ENCODE peak calls at places on chromosomes 6 and 20, in seven cellular contexts. D is body of pancreas, G is tibial nerve, L is left ventricle myocardium inferior, S is esophagus squamous epithelium, A is neural progenitor cell, C is H1. U is an unnamed sample.

GRCh38 chr20:57312138-57312537 is 17.5 kb upstream of the SPO11 start:
- DNase-seq in C (no peak), D (no peak), A (no peak), S (no peak), G (no peak), L (no peak), U (no peak)

GRCh38 chr20:17565164-17565845 is 4.6 kb upstream of the DSTN start:
- DNase-seq in G (no peak), C (no peak), S (no peak), A (no peak), L (no peak), D (no peak), U (no peak)

GRCh38 chr20:19778404-19778803 is 20.3 kb downstream of the RIN2 start:
- DNase-seq in C (no peak), A (no peak), G (no peak), L (no peak), S (no peak), D (no peak), U (no peak)

GRCh38 chr6:2877057-2877882 is 25.8 kb downstream of the SERPINB9 start:
- DNase-seq in L (no peak), A (no peak), S (no peak), D (no peak), C (no peak), G (no peak), U (no peak)

GRCh38 chr20:56200456-56200855 is 48.1 kb upstream of the MC3R start:
- DNase-seq in D (no peak), L (no peak), G (no peak), S (no peak), A (no peak), C (no peak), U (no peak)

GRCh38 chr6:91193446-91193845 is 606.6 kb upstream of the MAP3K7 start:
- DNase-seq in S (no peak), G (no peak), D (no peak), L (no peak), C (no peak), A (no peak), U (no peak)

GRCh38 chr20:61856626-61857413 is 208.9 kb downstream of the TAF4 start:
- DNase-seq in S (no peak), D (no peak), G (no peak), C (no peak), A (no peak), L (no peak), U (no peak)

GRCh38 chr20:17609978-17610377 is 40.1 kb downstream of the DSTN start:
- DNase-seq in S (no peak), C (peak), A (no peak), D (no peak), L (no peak), G (no peak), U (no peak)

GRCh38 chr20:32487381-32487780 is 97.8 kb downstream of the NOL4L start:
- DNase-seq in G (no peak), S (no peak), A (no peak), D (no peak), C (no peak), L (no peak), U (peak)

GRCh38 chr20:38790210-38791053 is 15.1 kb upstream of the PPP1R16B start:
- DNase-seq in A (peak), D (no peak), C (no peak), G (no peak), S (no peak), L (no peak), U (no peak)

GRCh38 chr6:111041917-111042316 is 45.4 kb upstream of the SLC16A10 start:
- DNase-seq in S (no peak), C (no peak), A (no peak), L (no peak), G (no peak), D (no peak), U (no peak)

GRCh38 chr6:827431-827830 is 134.5 kb upstream of the EXOC2 start:
- DNase-seq in D (no peak), C (no peak), A (no peak), G (no peak), L (no peak), S (no peak), U (no peak)

GRCh38 chr6:119539066-119539746 is 189.6 kb upstream of the MAN1A1 start:
- DNase-seq in A (no peak), L (no peak), G (no peak), D (no peak), S (no peak), C (no peak), U (no peak)

GRCh38 chr6:22300287-22300998 is 3.6 kb upstream of the PRL start:
- DNase-seq in A (no peak), C (no peak), L (no peak), D (no peak), S (no peak), G (no peak), U (no peak)

GRCh38 chr6:80467408-80467807 is 360.9 kb downstream of the BCKDHB start:
- DNase-seq in A (no peak), C (no peak), D (no peak), L (no peak), S (no peak), G (no peak), U (no peak)

GRCh38 chr6:84411060-84411629 is 183.7 kb upstream of the CEP162 start:
- DNase-seq in G (no peak), L (no peak), D (no peak), A (no peak), C (no peak), S (no peak), U (no peak)

GRCh38 chr6:30060634-30060981 is 457 bp upstream of the POLR1H start:
- DNase-seq in L (no peak), D (peak), G (no peak), S (no peak), C (no peak), A (peak), U (peak)

GRCh38 chr6:2792330-2792729 is 27.1 kb downstream of the WRNIP1 start:
- DNase-seq in C (no peak), D (no peak), S (no peak), A (no peak), G (no peak), L (no peak), U (no peak)

GRCh38 chr6:139271056-139271455 is 20.7 kb downstream of the TXLNB start:
- DNase-seq in L (no peak), D (peak), S (no peak), C (no peak), G (no peak), A (no peak), U (no peak)

GRCh38 chr20:41704896-41705295 is 86.7 kb upstream of the CHD6 start:
- DNase-seq in G (no peak), L (no peak), C (no peak), S (no peak), D (no peak), A (no peak), U (no peak)

GRCh38 chr6:123569575-123569974 is 67.2 kb downstream of the TRDN start:
- DNase-seq in D (no peak), G (no peak), A (no peak), S (no peak), L (no peak), C (no peak), U (no peak)
- H3K27ac ChIP-seq in D (no peak), G (no peak), A (no peak), S (no peak), L (peak), C (no peak), U (no peak)

GRCh38 chr6:104896914-104897313 is 37.2 kb upstream of the HACE1 start:
- DNase-seq in G (no peak), L (no peak), C (no peak), S (no peak), D (no peak), A (no peak), U (no peak)
- TF ChIP-seq CTCF in G (no peak), L (peak), C (no peak), S (no peak), D (no peak), A (peak), U (no peak)

GRCh38 chr6:125533710-125534397 is 215.6 kb upstream of the HEY2 start:
- DNase-seq in A (peak), C (peak), G (no peak), L (no peak), D (no peak), S (no peak), U (no peak)
- H3K4me3 ChIP-seq in A (peak), C (no peak), G (no peak), L (no peak), D (no peak), S (peak), U (no peak)

GRCh38 chr6:7439243-7439642 is 49.6 kb downstream of the RIOK1 start:
- DNase-seq in L (no peak), S (no peak), C (no peak), D (no peak), G (no peak), A (no peak), U (no peak)

GRCh38 chr6:7440476-7440875 is 50.9 kb downstream of the RIOK1 start:
- DNase-seq in C (no peak), S (no peak), L (no peak), D (no peak), G (no peak), A (no peak), U (no peak)

GRCh38 chr6:7438011-7438410 is 48.4 kb downstream of the RIOK1 start:
- DNase-seq in S (no peak), L (no peak), C (no peak), G (no peak), A (no peak), D (no peak), U (no peak)

GRCh38 chr6:7442467-7442866 is 52.9 kb downstream of the RIOK1 start:
- DNase-seq in D (no peak), A (no peak), G (no peak), S (no peak), L (no peak), C (no peak), U (no peak)

DNA sequence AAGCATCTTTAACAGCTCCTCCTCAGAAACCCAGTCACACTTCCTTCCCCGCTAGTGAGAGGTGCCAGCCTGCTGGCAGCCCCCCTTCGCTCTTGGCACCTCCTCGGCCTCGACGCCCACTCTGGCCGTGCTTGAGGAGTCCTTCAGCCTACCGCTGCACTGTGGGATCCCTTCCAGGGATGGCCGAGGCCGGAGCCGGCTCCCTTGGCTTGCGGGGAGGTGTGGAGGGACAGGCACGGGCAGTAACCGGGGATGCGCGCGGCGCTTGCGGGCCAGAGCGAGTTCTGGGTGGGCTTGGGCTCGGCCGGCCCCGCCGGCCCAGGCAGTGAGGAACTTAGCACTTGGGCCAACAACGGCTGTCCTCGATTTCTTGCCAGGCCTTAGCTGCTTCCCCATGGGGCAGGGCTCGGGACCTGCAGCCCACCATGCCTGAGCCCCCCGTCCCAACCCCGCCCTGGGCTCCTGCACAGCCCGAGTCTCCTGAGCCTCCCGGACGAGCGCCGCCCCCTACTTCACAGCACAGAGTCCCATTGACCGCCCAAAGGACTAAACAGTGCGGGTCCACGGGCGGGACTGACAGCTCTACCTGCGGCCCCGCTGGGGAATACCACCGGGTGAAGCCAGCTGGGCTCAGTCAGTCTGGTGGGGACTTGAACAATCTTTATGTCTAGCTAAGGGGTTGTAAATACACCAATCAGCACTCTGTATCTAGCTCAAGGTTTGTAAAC is 51.6 kb downstream of the RIOK1 start:
- DNase-seq in L (no peak), D (no peak), C (no peak), A (no peak), S (no peak), G (no peak), U (no peak)
- H3K27ac ChIP-seq in L (no peak), D (no peak), C (no peak), A (no peak), S (no peak), G (no peak), U (no peak)

GRCh38 chr6:41449399-41450245 is 96.6 kb upstream of the FOXP4 start:
- DNase-seq in A (no peak), D (peak), G (no peak), L (no peak), S (no peak), C (no peak), U (no peak)

GRCh38 chr6:41452763-41453162 is 93.4 kb upstream of the FOXP4 start:
- DNase-seq in G (no peak), C (no peak), L (no peak), D (no peak), A (no peak), S (no peak), U (no peak)

GRCh38 chr6:41451515-41452163 is 94.5 kb upstream of the FOXP4 start:
- DNase-seq in C (no peak), G (no peak), D (no peak), S (no peak), L (no peak), A (no peak), U (peak)

GRCh38 chr6:41450581-41450980 is 95.6 kb upstream of the FOXP4 start:
- DNase-seq in C (no peak), L (no peak), G (no peak), A (no peak), D (no peak), S (no peak), U (no peak)

DNA sequence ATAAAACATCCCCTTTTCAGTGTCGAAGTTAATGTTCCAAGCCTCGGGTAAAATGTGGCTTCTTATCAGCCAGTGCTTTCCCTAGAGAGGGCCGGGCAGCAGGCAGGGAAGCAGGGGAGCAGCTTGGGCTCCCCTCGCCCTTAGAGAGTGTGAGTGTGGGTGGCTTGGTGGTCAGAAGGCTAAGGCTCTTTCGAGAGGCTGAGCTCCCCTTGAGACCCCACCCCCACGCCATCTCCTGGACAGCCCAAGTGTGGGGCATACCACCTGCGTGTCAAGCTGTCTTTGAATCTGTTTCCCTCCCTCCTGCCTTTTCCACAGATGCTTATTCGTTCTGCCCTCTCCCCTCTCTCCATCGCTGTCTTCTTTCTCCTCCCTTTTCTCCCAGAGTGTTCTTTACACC is 95.1 kb upstream of the FOXP4 start:
- DNase-seq in S (no peak), D (no peak), A (peak), C (no peak), L (no peak), G (no peak), U (no peak)
- TF ChIP-seq CTCF in S (no peak), D (no peak), A (peak), C (peak), L (no peak), G (no peak), U (no peak)

DNA sequence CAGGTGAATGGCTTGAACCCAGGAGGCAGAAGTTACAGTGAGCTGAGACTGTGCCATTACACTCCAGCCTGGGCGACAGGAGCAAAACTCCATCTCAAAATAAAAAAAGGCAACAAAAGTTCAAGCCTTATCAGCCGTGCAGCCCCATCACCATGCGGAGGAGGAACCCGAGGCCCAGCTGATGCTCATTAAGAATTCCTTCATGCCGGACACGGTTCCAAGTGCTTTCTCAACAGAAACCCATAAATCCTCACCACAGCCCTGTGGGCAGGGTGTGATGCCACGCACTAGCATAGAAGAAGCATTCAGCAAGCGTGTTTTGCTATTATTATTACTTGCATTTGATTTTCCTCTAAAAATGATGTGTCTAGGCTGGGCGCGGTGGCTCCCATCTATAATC is 56.3 kb downstream of the PREX1 start:
- DNase-seq in L (no peak), G (no peak), D (no peak), A (no peak), S (no peak), C (no peak), U (no peak)
- H3K4me3 ChIP-seq in L (no peak), G (no peak), D (no peak), A (no peak), S (no peak), C (no peak), U (no peak)

GRCh38 chr20:13915244-13915643 is 75.2 kb downstream of the SEL1L2 start:
- DNase-seq in D (peak), L (no peak), C (no peak), G (no peak), S (no peak), A (no peak), U (no peak)
- H3K27ac ChIP-seq in D (no peak), L (no peak), C (no peak), G (no peak), S (no peak), A (no peak), U (no peak)

U was measured in dorsolateral prefrontal cortex.